ENCODE peak calls at places on chromosomes 13 and 19, in ten cellular contexts. J is tibial artery; Q is ovary; F is ascending aorta; E is GM23338; C is tibial nerve; U is H9; Z is heart left ventricle; O is effector memory CD4-positive, alpha-beta T cell; R is small intestine. Y is an unnamed sample.

GRCh38 chr13:79393564-79394249 is 12.3 kb downstream of the RBM26 start:
- DNase-seq in U (no peak), E (no peak), O (peak; percentile 5), Q (no peak), Z (no peak), F (no peak), C (no peak), R (peak; percentile 24), J (no peak), Y (no peak)

GRCh38 chr13:83752141-83752540 is 130.1 kb downstream of the SLITRK1 start:
- DNase-seq in F (no peak), E (no peak), Z (no peak), J (no peak), C (no peak), O (no peak), U (no peak), R (no peak), Q (no peak), Y (no peak)

GRCh38 chr19:15550847-15551182 is 42.5 kb downstream of the CYP4F22 start:
- DNase-seq in O (no peak), F (no peak), Z (no peak), E (peak; percentile 27), R (no peak), J (no peak), Q (no peak), U (peak; percentile 54), C (no peak), Y (no peak)

GRCh38 chr19:28377077-28377476 is 835.9 kb downstream of the UQCRFS1 start:
- DNase-seq in J (no peak), C (no peak), Q (no peak), E (peak; percentile 57), U (no peak), Z (no peak), R (no peak), F (no peak), O (no peak), Y (no peak)

GRCh38 chr19:41377977-41378707 is 1.8 kb downstream of the TMEM91 start:
- DNase-seq in R (no peak), C (no peak), O (no peak), F (no peak), Q (no peak), U (peak; percentile 73), Z (no peak), J (no peak), E (peak; percentile 90), Y (no peak)

GRCh38 chr13:83007226-83007625 is 875.0 kb downstream of the SLITRK1 start:
- DNase-seq in R (no peak), F (no peak), Q (no peak), U (no peak), E (no peak), C (no peak), J (no peak), O (no peak), Z (no peak), Y (no peak)

GRCh38 chr13:35916186-35916585 is 215.0 kb downstream of the DCLK1 start:
- DNase-seq in C (no peak), O (no peak), Z (no peak), F (no peak), Q (no peak), J (no peak), U (no peak), R (no peak), E (no peak), Y (no peak)

GRCh38 chr13:102548811-102549210 is 48.0 kb upstream of the TPP2 start:
- DNase-seq in U (no peak), C (no peak), R (no peak), Q (no peak), F (no peak), E (no peak), Z (no peak), O (no peak), J (no peak), Y (no peak)

GRCh38 chr19:43784251-43784980 is 3.6 kb upstream of the KCNN4 start:
- DNase-seq in C (no peak), R (no peak), J (peak; percentile 70), O (peak; percentile 57), Q (no peak), Z (peak; percentile 32), F (peak; percentile 79), U (peak; percentile 50), E (no peak), Y (no peak)

GRCh38 chr19:53809518-53810186 is 14.5 kb downstream of the NLRP12 start:
- DNase-seq in C (no peak), F (no peak), J (no peak), Q (no peak), Z (no peak), R (no peak), E (peak; percentile 82), O (no peak), U (peak; percentile 83), Y (no peak)

GRCh38 chr13:30698023-30698422 is 37.3 kb upstream of the ALOX5AP start:
- DNase-seq in Q (no peak), O (no peak), Z (no peak), F (peak; percentile 37), R (no peak), E (no peak), J (peak; percentile 51), C (no peak), U (no peak), Y (no peak)

DNA sequence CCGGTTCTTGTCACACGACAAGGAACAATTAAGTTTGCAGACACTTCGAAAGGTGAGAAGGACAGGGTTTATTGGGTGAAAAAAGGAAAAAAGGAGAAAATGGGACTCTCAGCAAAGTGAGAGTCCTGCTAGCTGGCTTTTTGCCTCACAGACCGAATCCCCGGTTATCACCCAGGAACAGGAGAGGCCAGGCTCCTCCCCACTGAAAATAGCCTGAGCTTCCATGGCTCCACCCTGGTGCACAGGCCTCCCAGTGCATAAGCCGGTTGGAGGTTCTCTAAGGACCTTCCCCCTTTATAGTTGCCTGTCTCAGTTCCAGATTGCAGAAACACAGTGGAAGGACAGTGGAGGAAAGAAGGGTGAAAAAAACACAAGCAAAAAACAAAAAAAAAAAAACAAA is 571.7 kb downstream of the KCTD12 start:
- DNase-seq in Z (no peak), C (no peak), E (no peak), Q (no peak), O (no peak), U (no peak), J (no peak), F (no peak), R (no peak), Y (no peak)
- H3K27ac ChIP-seq in Z (no peak overlapping the region), C (no peak overlapping the region), E (no peak overlapping the region), Q (no peak overlapping the region), O (no peak overlapping the region), U (no peak overlapping the region), J (no peak overlapping the region), F (no peak overlapping the region), R (no peak overlapping the region), Y (no peak overlapping the region)

DNA sequence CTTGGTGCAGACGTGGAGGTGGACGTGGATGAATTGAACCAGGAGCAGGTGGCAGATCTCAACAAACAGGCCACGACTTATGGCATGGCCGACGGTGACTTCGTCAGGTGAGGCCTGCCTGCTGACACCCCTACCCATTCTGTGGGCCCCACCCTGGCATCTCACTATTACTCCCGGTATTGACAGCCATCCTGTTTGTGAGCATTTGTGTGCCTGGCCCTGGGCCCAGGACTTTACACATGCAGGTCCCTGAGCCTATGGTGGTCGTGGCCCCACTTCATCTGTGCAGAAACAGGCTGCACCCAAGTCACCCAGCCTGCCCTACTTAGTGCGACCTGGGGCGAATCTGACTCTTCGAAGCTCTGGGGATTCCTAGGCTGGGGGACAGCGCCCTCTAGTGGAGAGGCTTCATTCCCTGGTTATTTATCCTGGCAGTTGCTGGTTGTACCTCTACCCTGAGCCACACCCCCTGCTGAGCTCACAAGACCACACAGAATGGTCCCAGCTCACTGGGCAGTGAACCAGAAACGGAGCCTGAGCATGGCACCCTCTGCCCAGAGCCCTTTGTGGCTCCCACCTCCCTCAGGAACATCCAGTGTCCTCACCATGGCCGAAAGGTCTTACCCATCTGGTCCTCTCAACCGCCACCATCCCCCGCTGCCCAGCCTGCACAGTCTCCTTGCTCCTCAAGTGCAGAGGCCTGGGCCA is 16.9 kb downstream of the ZNF296 start:
- DNase-seq in Z (peak; percentile 74), F (peak; percentile 81), R (peak; percentile 89), J (peak; percentile 73), U (peak; percentile 87), Q (peak; percentile 64), C (peak; percentile 51), E (peak; percentile 96), O (peak; percentile 61), Y (peak; percentile 58)
- H3K27ac ChIP-seq in Z (no peak overlapping the region), F (no peak overlapping the region), R (no peak overlapping the region), J (no peak overlapping the region), U (no peak overlapping the region), Q (no peak overlapping the region), C (no peak overlapping the region), E (peak overlapping the region; percentile 76), O (no peak overlapping the region), Y (peak overlapping the region; percentile 58)

GRCh38 chr19:8610928-8611284 is 391 bp upstream of the ADAMTS10 start:
- DNase-seq in U (no peak), R (no peak), Z (no peak), F (no peak), C (no peak), O (no peak), J (no peak), Q (no peak), E (peak; percentile 83), Y (no peak)

GRCh38 chr19:8607386-8607785 is 3.1 kb downstream of the ADAMTS10 start:
- DNase-seq in Q (no peak), E (no peak), Z (peak; percentile 74), O (no peak), C (no peak), F (peak; percentile 92), U (no peak), R (no peak), J (peak; percentile 95), Y (no peak)

GRCh38 chr19:8610041-8610927 is at the start of gene ADAMTS10:
- DNase-seq in O (peak; percentile 15), C (no peak), F (peak; percentile 79), Q (peak; percentile 59), J (peak; percentile 78), E (peak; percentile 76), Z (peak; percentile 64), R (no peak), U (peak; percentile 48), Y (no peak)

GRCh38 chr19:8609210-8610040 is 1.1 kb downstream of the ADAMTS10 start:
- DNase-seq in Z (peak; percentile 79), E (peak; percentile 87), C (peak; percentile 35), J (peak; percentile 90), F (peak; percentile 87), Q (peak; percentile 56), O (no peak), U (peak; percentile 82), R (no peak), Y (no peak)

DNA sequence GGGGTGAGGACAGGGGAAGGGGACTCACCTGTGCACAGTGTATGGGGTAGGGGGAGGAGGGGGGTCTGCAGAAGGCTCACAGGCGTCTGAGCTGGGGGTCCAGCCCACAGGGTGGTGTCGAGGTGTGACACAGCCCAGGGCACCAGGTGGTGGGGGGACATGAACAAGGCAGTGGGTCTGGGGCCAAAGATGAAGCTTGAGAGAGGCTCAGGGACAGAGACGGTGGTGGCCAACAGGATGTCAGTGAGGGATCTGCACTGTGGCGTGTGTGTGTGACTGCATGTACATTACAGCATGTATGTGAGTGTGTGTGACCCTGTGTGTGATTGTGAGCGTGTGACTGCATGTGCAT is 1.7 kb downstream of the ADAMTS10 start:
- DNase-seq in C (no peak), E (no peak), J (no peak), Z (no peak), U (no peak), F (no peak), R (no peak), Q (no peak), O (no peak), Y (no peak)
- H3K27ac ChIP-seq in C (peak overlapping the region; percentile 55), E (peak overlapping the region; percentile 94), J (peak overlapping the region; percentile 87), Z (peak overlapping the region; percentile 82), U (no peak overlapping the region), F (peak overlapping the region; percentile 94), R (no peak overlapping the region), Q (peak overlapping the region; percentile 31), O (no peak overlapping the region), Y (no peak overlapping the region)

GRCh38 chr19:6267552-6268381 is 12.0 kb downstream of the MLLT1 start:
- DNase-seq in F (no peak), O (no peak), Q (no peak), E (no peak), Z (no peak), J (no peak), C (no peak), R (no peak), U (no peak), Y (no peak)
- H3K27ac ChIP-seq in F (no peak overlapping the region), O (no peak overlapping the region), Q (no peak overlapping the region), E (no peak overlapping the region), Z (no peak overlapping the region), J (no peak overlapping the region), C (no peak overlapping the region), R (no peak overlapping the region), U (no peak overlapping the region), Y (no peak overlapping the region)